ENCODE peak calls at places on chromosomes 5 and 9, in four cellular contexts. One of them, this sample, is unnamed.

GRCh38 chr5:72363146-72363802 is 43.1 kb downstream of the PTCD2 start:
- DNase-seq in left lung: no peak
- DNase-seq in prostate gland: no peak
- DNase-seq in HCT116: peak; percentile 10
- DNase-seq in this sample: no peak

GRCh38 chr9:129414377-129415021 is 206.4 kb downstream of the C9orf50 start:
- DNase-seq in left lung: no peak
- DNase-seq in prostate gland: no peak
- DNase-seq in HCT116: no peak
- DNase-seq in this sample: no peak

GRCh38 chr9:76162751-76163500 is 231.3 kb downstream of the RFK start:
- DNase-seq in HCT116: no peak
- DNase-seq in prostate gland: no peak
- DNase-seq in left lung: no peak
- DNase-seq in this sample: no peak

GRCh38 chr5:72163349-72163983 is 56.2 kb downstream of the MAP1B start:
- DNase-seq in prostate gland: no peak
- DNase-seq in left lung: no peak
- DNase-seq in HCT116: no peak
- DNase-seq in this sample: no peak

GRCh38 chr9:87713278-87713989 is 12.5 kb upstream of the CTSL start:
- DNase-seq in prostate gland: no peak
- DNase-seq in left lung: peak; percentile 92
- DNase-seq in HCT116: peak; percentile 76
- DNase-seq in this sample: peak; percentile 19

GRCh38 chr5:68476854-68477253 is 261.3 kb downstream of the PIK3R1 start:
- DNase-seq in left lung: no peak
- DNase-seq in prostate gland: no peak
- DNase-seq in HCT116: no peak
- DNase-seq in this sample: no peak

GRCh38 chr9:87119328-87119881 is 172.1 kb upstream of the GAS1 start:
- DNase-seq in left lung: no peak
- DNase-seq in HCT116: no peak
- DNase-seq in prostate gland: peak; percentile 89
- DNase-seq in this sample: no peak

GRCh38 chr5:16585028-16585667 is 31.6 kb downstream of the RETREG1 start:
- DNase-seq in left lung: no peak
- DNase-seq in prostate gland: no peak
- DNase-seq in HCT116: no peak
- DNase-seq in this sample: no peak

GRCh38 chr9:129889461-129889935 is 54.2 kb downstream of the USP20 start:
- DNase-seq in left lung: no peak
- DNase-seq in prostate gland: no peak
- DNase-seq in HCT116: no peak
- DNase-seq in this sample: no peak

GRCh38 chr5:69217732-69218568 is 16.7 kb upstream of the CDK7 start:
- DNase-seq in prostate gland: peak; percentile 96
- DNase-seq in left lung: peak; percentile 98
- DNase-seq in HCT116: peak; percentile 83
- DNase-seq in this sample: peak; percentile 77

GRCh38 chr5:32767948-32768427 is 56.9 kb downstream of the NPR3 start:
- DNase-seq in prostate gland: no peak
- DNase-seq in left lung: peak; percentile 36
- DNase-seq in HCT116: peak; percentile 54
- DNase-seq in this sample: no peak

DNA sequence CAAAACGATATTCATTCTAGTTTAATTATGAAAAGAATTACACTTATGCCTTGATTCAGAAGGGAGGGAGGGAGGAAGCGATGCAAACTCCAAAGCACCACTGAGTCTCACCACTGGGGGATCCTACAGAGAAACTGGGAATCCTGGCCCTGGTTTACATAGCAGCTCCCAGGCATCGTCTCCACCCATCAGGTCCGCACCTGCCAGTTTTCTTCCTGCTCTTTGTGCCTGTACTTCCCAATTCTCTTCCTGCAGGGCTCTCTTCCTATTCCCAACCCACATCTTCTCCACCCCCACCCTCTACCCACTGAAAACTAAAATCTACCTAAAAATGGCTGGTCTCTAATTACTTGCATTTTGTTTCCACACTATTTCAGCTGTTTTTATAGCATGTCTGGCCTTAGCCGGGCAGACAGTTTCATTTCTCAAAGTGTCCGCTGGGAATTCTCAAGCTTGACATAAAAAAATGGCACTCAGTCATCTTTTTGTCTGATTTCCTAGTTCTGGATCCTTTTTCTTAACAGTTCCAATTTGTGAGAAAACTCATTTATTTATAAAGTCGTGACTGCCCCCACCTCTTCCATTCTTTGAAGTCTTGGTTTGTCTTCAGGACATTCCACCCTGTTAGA is 1.6 kb upstream of the TNIP1 start:
- DNase-seq in prostate gland: no peak
- DNase-seq in HCT116: no peak
- DNase-seq in left lung: no peak
- DNase-seq in this sample: no peak
- H3K4me1 ChIP-seq in prostate gland: no peaks in the 10 kb centered on the region
- H3K4me1 ChIP-seq in HCT116: peaks cover 11% of the 10 kb centered on the region
- H3K4me1 ChIP-seq in left lung: peaks cover 90% of the 10 kb centered on the region
- H3K4me1 ChIP-seq in this sample: peaks cover 54% of the 10 kb centered on the region

GRCh38 chr5:10857333-10857723 is 96.3 kb upstream of the DAP start:
- DNase-seq in prostate gland: no peak
- DNase-seq in left lung: no peak
- DNase-seq in HCT116: no peak
- DNase-seq in this sample: no peak

GRCh38 chr5:10854526-10855277 is 93.7 kb upstream of the DAP start:
- DNase-seq in prostate gland: no peak
- DNase-seq in left lung: peak; percentile 50
- DNase-seq in HCT116: no peak
- DNase-seq in this sample: no peak

GRCh38 chr5:10858307-10858706 is 97.3 kb upstream of the DAP start:
- DNase-seq in HCT116: no peak
- DNase-seq in prostate gland: no peak
- DNase-seq in left lung: no peak
- DNase-seq in this sample: no peak

GRCh38 chr5:10856646-10857332 is 95.8 kb upstream of the DAP start:
- DNase-seq in left lung: no peak
- DNase-seq in prostate gland: no peak
- DNase-seq in HCT116: no peak
- DNase-seq in this sample: no peak

GRCh38 chr5:10856071-10856470 is 95.0 kb upstream of the DAP start:
- DNase-seq in prostate gland: no peak
- DNase-seq in HCT116: no peak
- DNase-seq in left lung: no peak
- DNase-seq in this sample: no peak
- H3K27ac ChIP-seq in prostate gland: no peak overlapping the region
- H3K27ac ChIP-seq in HCT116: no peak overlapping the region
- H3K27ac ChIP-seq in left lung: no peak overlapping the region
- H3K27ac ChIP-seq in this sample: no peak overlapping the region

GRCh38 chr5:154721476-154722058 is 33.6 kb upstream of the LARP1 start:
- DNase-seq in HCT116: no peak
- DNase-seq in left lung: no peak
- DNase-seq in prostate gland: no peak
- DNase-seq in this sample: no peak

GRCh38 chr5:154722936-154723335 is 32.2 kb upstream of the LARP1 start:
- DNase-seq in HCT116: no peak
- DNase-seq in left lung: no peak
- DNase-seq in prostate gland: no peak
- DNase-seq in this sample: no peak

GRCh38 chr5:154727361-154727760 is 27.8 kb upstream of the LARP1 start:
- DNase-seq in HCT116: no peak
- DNase-seq in left lung: no peak
- DNase-seq in prostate gland: no peak
- DNase-seq in this sample: no peak

GRCh38 chr5:154723740-154724505 is 31.3 kb upstream of the LARP1 start:
- DNase-seq in left lung: no peak
- DNase-seq in prostate gland: no peak
- DNase-seq in HCT116: no peak
- DNase-seq in this sample: no peak

GRCh38 chr5:154722097-154722496 is 33.1 kb upstream of the LARP1 start:
- DNase-seq in prostate gland: no peak
- DNase-seq in left lung: no peak
- DNase-seq in HCT116: no peak
- DNase-seq in this sample: no peak
- H3K4me3 ChIP-seq in prostate gland: no peak overlapping the region
- H3K4me3 ChIP-seq in left lung: no peak overlapping the region
- H3K4me3 ChIP-seq in HCT116: no peak overlapping the region
- H3K4me3 ChIP-seq in this sample: no peak overlapping the region

GRCh38 chr5:75059887-75060286 is 7.5 kb upstream of the GCNT4 start:
- DNase-seq in prostate gland: no peak
- DNase-seq in HCT116: no peak
- DNase-seq in left lung: no peak
- DNase-seq in this sample: no peak
- H3K4me1 ChIP-seq in prostate gland: no peaks in the 10 kb centered on the region
- H3K4me1 ChIP-seq in HCT116: no peaks in the 10 kb centered on the region
- H3K4me1 ChIP-seq in left lung: no peaks in the 10 kb centered on the region
- H3K4me1 ChIP-seq in this sample: no peaks in the 10 kb centered on the region

GRCh38 chr5:172505403-172505759 is 51.1 kb upstream of the SH3PXD2B start:
- DNase-seq in left lung: peak; percentile 25
- DNase-seq in prostate gland: peak; percentile 2
- DNase-seq in HCT116: no peak
- DNase-seq in this sample: no peak

GRCh38 chr5:172502410-172502809 is 48.1 kb upstream of the SH3PXD2B start:
- DNase-seq in left lung: peak; percentile 10
- DNase-seq in HCT116: no peak
- DNase-seq in prostate gland: peak; percentile 1
- DNase-seq in this sample: no peak

GRCh38 chr5:172504736-172505402 is 50.5 kb upstream of the SH3PXD2B start:
- DNase-seq in prostate gland: peak; percentile 1
- DNase-seq in HCT116: no peak
- DNase-seq in left lung: peak; percentile 30
- DNase-seq in this sample: no peak

GRCh38 chr5:172502969-172503368 is 48.6 kb upstream of the SH3PXD2B start:
- DNase-seq in prostate gland: peak; percentile 2
- DNase-seq in left lung: peak; percentile 13
- DNase-seq in HCT116: no peak
- DNase-seq in this sample: no peak

GRCh38 chr5:172503925-172504730 is 49.8 kb upstream of the SH3PXD2B start:
- DNase-seq in prostate gland: peak; percentile 2
- DNase-seq in HCT116: no peak
- DNase-seq in left lung: peak; percentile 34
- DNase-seq in this sample: no peak
- H3K27ac ChIP-seq in prostate gland: peak overlapping the region; percentile 6
- H3K27ac ChIP-seq in HCT116: no peak overlapping the region
- H3K27ac ChIP-seq in left lung: peak overlapping the region; percentile 44
- H3K27ac ChIP-seq in this sample: peak overlapping the region; percentile 73

GRCh38 chr9:132161743-132162187 is at the start of gene NTNG2:
- DNase-seq in left lung: no peak
- DNase-seq in prostate gland: no peak
- DNase-seq in HCT116: no peak
- DNase-seq in this sample: no peak

GRCh38 chr9:132163457-132163875 is 1.6 kb downstream of the NTNG2 start:
- DNase-seq in left lung: no peak
- DNase-seq in prostate gland: no peak
- DNase-seq in HCT116: no peak
- DNase-seq in this sample: no peak

GRCh38 chr9:132163876-132164603 is 2.2 kb downstream of the NTNG2 start:
- DNase-seq in prostate gland: peak; percentile 72
- DNase-seq in HCT116: no peak
- DNase-seq in left lung: no peak
- DNase-seq in this sample: no peak

GRCh38 chr9:132160802-132161742 is 786 bp upstream of the NTNG2 start:
- DNase-seq in HCT116: no peak
- DNase-seq in prostate gland: no peak
- DNase-seq in left lung: no peak
- DNase-seq in this sample: no peak

GRCh38 chr9:132162764-132163456 is 1.1 kb downstream of the NTNG2 start:
- DNase-seq in left lung: no peak
- DNase-seq in HCT116: no peak
- DNase-seq in prostate gland: no peak
- DNase-seq in this sample: no peak
- H3K4me3 ChIP-seq in left lung: peak overlapping the region; percentile 62
- H3K4me3 ChIP-seq in HCT116: peak overlapping the region; percentile 66
- H3K4me3 ChIP-seq in prostate gland: peak overlapping the region; percentile 53
- H3K4me3 ChIP-seq in this sample: peak overlapping the region; percentile 74

GRCh38 chr5:164958688-164959087 is 1453.3 kb downstream of the MAT2B start:
- DNase-seq in left lung: no peak
- DNase-seq in prostate gland: no peak
- DNase-seq in HCT116: no peak
- DNase-seq in this sample: no peak

GRCh38 chr5:164962302-164962961 is 1457.0 kb downstream of the MAT2B start:
- DNase-seq in prostate gland: no peak
- DNase-seq in left lung: no peak
- DNase-seq in HCT116: no peak
- DNase-seq in this sample: no peak

DNA sequence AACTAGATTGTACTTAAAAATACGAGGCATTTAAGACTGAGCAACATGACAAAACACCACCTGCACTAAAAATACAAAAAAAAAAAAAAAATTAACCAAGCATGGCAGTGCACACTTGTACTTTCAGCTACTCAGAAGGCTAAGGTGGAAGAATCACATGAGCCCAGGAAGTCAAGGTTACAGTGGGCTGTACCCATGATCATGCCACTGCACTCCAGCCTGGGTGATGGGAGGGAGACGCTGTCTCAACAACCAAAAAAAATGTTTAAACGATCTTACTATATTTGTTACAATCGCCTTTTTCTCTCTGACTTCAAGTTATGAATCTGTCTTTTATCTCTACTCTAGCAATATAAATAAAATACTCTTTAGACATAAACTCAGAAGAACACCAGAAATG is 1454.3 kb downstream of the MAT2B start:
- DNase-seq in prostate gland: no peak
- DNase-seq in HCT116: no peak
- DNase-seq in left lung: no peak
- DNase-seq in this sample: no peak
- H3K4me1 ChIP-seq in prostate gland: no peaks in the 10 kb centered on the region
- H3K4me1 ChIP-seq in HCT116: no peaks in the 10 kb centered on the region
- H3K4me1 ChIP-seq in left lung: no peaks in the 10 kb centered on the region
- H3K4me1 ChIP-seq in this sample: peaks cover 3% of the 10 kb centered on the region

GRCh38 chr5:180334176-180334575 is 19.0 kb downstream of the GFPT2 start:
- DNase-seq in prostate gland: no peak
- DNase-seq in left lung: no peak
- DNase-seq in HCT116: no peak
- DNase-seq in this sample: no peak

GRCh38 chr5:180332051-180332517 is 21.1 kb downstream of the GFPT2 start:
- DNase-seq in HCT116: no peak
- DNase-seq in prostate gland: no peak
- DNase-seq in left lung: no peak
- DNase-seq in this sample: no peak

GRCh38 chr5:180331647-180331950 is 21.5 kb downstream of the GFPT2 start:
- DNase-seq in HCT116: no peak
- DNase-seq in left lung: no peak
- DNase-seq in prostate gland: no peak
- DNase-seq in this sample: no peak

GRCh38 chr5:180333661-180334060 is 19.5 kb downstream of the GFPT2 start:
- DNase-seq in HCT116: peak; percentile 41
- DNase-seq in prostate gland: no peak
- DNase-seq in left lung: no peak
- DNase-seq in this sample: no peak

DNA sequence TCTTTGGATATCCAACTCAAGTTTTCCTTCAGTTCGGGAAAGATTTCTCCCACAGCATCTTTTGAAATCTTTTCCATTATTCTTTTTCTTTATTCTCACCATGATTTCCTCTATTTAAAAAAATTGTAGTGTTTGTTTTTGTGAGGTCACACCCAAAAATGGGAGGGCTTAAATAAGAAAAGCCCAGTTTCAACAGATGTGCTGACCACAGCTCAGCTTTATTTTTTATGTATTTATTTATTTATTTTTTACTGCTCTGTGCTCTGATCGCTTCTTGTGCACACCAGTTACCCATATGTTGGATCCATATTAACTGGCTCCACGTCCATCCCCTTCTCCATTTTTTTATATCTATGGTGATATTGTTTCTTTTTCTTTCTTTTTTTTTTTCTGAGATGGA is 20.3 kb downstream of the GFPT2 start:
- DNase-seq in prostate gland: no peak
- DNase-seq in HCT116: no peak
- DNase-seq in left lung: no peak
- DNase-seq in this sample: no peak
- H3K27ac ChIP-seq in prostate gland: no peak overlapping the region
- H3K27ac ChIP-seq in HCT116: no peak overlapping the region
- H3K27ac ChIP-seq in left lung: no peak overlapping the region
- H3K27ac ChIP-seq in this sample: no peak overlapping the region

This sample was measured in esophagus squamous epithelium.